ENCODE peak calls at places on chromosomes 11 and 22, in four cellular contexts. Z is NCI-H1092 treated with DMSO at 0.1 percent for 48 hours, X is kidney tubule cell, D is amniotic stem cell. V is an unnamed sample.

GRCh38 chr11:93606721-93607120 is 54.8 kb upstream of the CEP295 start:
- DNase-seq in Z (no peak), X (no peak), D (no peak), V (no peak)

GRCh38 chr11:129888451-129888850 is 6.9 kb downstream of the NFRKB start:
- DNase-seq in Z (no peak), X (no peak), D (no peak), V (no peak)

GRCh38 chr11:86497310-86497709 is 122.6 kb downstream of the CCDC81 start:
- DNase-seq in Z (no peak), X (peak; percentile 86), D (no peak), V (no peak)

GRCh38 chr11:1270476-1270875 is 39.0 kb downstream of the TOLLIP start:
- DNase-seq in Z (no peak), X (no peak), D (no peak), V (no peak)

GRCh38 chr11:4482445-4482844 is at the start of gene OR52K1:
- DNase-seq in Z (no peak), X (no peak), D (no peak), V (no peak)

GRCh38 chr22:46036558-46037408 is 59.8 kb upstream of the WNT7B start:
- DNase-seq in Z (no peak), X (peak; percentile 63), D (no peak), V (no peak)

GRCh38 chr11:120622189-120622912 is 110.8 kb downstream of the GRIK4 start:
- DNase-seq in Z (no peak), X (peak; percentile 28), D (no peak), V (no peak)

GRCh38 chr11:69321877-69322350 is 28.0 kb downstream of the MYEOV start:
- DNase-seq in Z (no peak), X (peak; percentile 97), D (peak; percentile 80), V (peak; percentile 93)

GRCh38 chr11:128420943-128421342 is 166.4 kb downstream of the ETS1 start:
- DNase-seq in Z (no peak), X (no peak), D (peak; percentile 90), V (peak; percentile 16)

GRCh38 chr22:27906241-27906640 is 12.8 kb downstream of the PITPNB start:
- DNase-seq in Z (no peak), X (no peak), D (no peak), V (no peak)

GRCh38 chr11:36509265-36509664 is 807 bp downstream of the TRAF6 start:
- DNase-seq in Z (no peak), X (peak; percentile 37), D (peak; percentile 39), V (peak; percentile 18)

GRCh38 chr22:37270928-37271650 is 11.2 kb upstream of the CYTH4 start:
- DNase-seq in Z (no peak), X (no peak), D (no peak), V (no peak)

GRCh38 chr11:3215346-3216026 is 3.1 kb downstream of the MRGPRG start:
- DNase-seq in Z (no peak), X (no peak), D (no peak), V (no peak)

GRCh38 chr22:17703811-17704210 is 65.3 kb downstream of the BCL2L13 start:
- DNase-seq in Z (no peak), X (no peak), D (no peak), V (no peak)

GRCh38 chr22:39917776-39918493 is 17.1 kb downstream of the GRAP2 start:
- DNase-seq in Z (no peak), X (no peak), D (no peak), V (peak; percentile 5)

GRCh38 chr11:95284057-95285052 is 53.4 kb upstream of the SESN3 start:
- DNase-seq in Z (no peak), X (no peak), D (no peak), V (no peak)

GRCh38 chr11:12077535-12078280 is 32.7 kb upstream of the MICAL2 start:
- DNase-seq in Z (no peak), X (peak; percentile 70), D (no peak), V (no peak)

GRCh38 chr11:32297629-32298028 is 137.7 kb downstream of the WT1 start:
- DNase-seq in Z (peak; percentile 64), X (peak; percentile 49), D (no peak), V (peak; percentile 57)

GRCh38 chr11:2269601-2270321 is 627 bp downstream of the ASCL2 start:
- DNase-seq in Z (peak; percentile 70), X (peak; percentile 43), D (no peak), V (peak; percentile 19)

GRCh38 chr22:39534591-39535301 is 2.2 kb upstream of the RPS19BP1 start:
- DNase-seq in Z (peak; percentile 67), X (peak; percentile 72), D (no peak), V (peak; percentile 82)

GRCh38 chr11:107710301-107710700 is 1.6 kb downstream of the SLN start:
- DNase-seq in Z (no peak), X (no peak), D (no peak), V (no peak)

GRCh38 chr11:9752091-9752490 is 88.2 kb downstream of the SWAP70 start:
- DNase-seq in Z (no peak), X (no peak), D (no peak), V (no peak)

GRCh38 chr11:124302756-124303155 is 11.0 kb downstream of the OR8D1 start:
- DNase-seq in Z (no peak), X (no peak), D (no peak), V (no peak)

GRCh38 chr11:120883404-120884135 is 140.3 kb upstream of the TBCEL start:
- DNase-seq in Z (peak; percentile 30), X (no peak), D (no peak), V (peak; percentile 78)

GRCh38 chr22:38873469-38874411 is 1.7 kb upstream of the CBX6 start:
- DNase-seq in Z (peak; percentile 57), X (peak; percentile 91), D (no peak), V (no peak)

GRCh38 chr22:39254789-39255298 is 10.1 kb upstream of the PDGFB start:
- DNase-seq in Z (no peak), X (peak; percentile 91), D (peak; percentile 29), V (peak; percentile 72)

GRCh38 chr11:64263021-64263946 is 12.0 kb downstream of the PLCB3 start:
- DNase-seq in Z (no peak), X (peak; percentile 29), D (no peak), V (peak; percentile 19)

GRCh38 chr11:110939471-110939870 is 227.2 kb upstream of the ARHGAP20 start:
- DNase-seq in Z (no peak), X (no peak), D (no peak), V (no peak)

GRCh38 chr11:62705880-62706831 is 1.1 kb downstream of the BSCL2 start:
- DNase-seq in Z (peak; percentile 99), X (peak; percentile 96), D (peak; percentile 91), V (peak; percentile 96)

GRCh38 chr11:12950681-12951080 is 58.4 kb upstream of the RASSF10 start:
- DNase-seq in Z (no peak), X (no peak), D (no peak), V (no peak)